ENCODE peak calls at places on chromosomes 3 and 15, in five cellular contexts. One of them, this sample, is unnamed.

GRCh38 chr3:183254816-183255730 is 2.0 kb downstream of the B3GNT5 start:
- DNase-seq in islet precursor cell: no peak
- DNase-seq in omental fat pad: no peak
- DNase-seq in NCI-H2081: peak; percentile 77
- DNase-seq in foreskin fibroblast: peak; percentile 45
- DNase-seq in this sample: no peak

GRCh38 chr3:149771652-149772271 is 19.5 kb upstream of the COMMD2 start:
- DNase-seq in foreskin fibroblast: peak; percentile 11
- DNase-seq in omental fat pad: peak; percentile 51
- DNase-seq in NCI-H2081: peak; percentile 52
- DNase-seq in islet precursor cell: peak; percentile 66
- DNase-seq in this sample: no peak

GRCh38 chr15:92616621-92617179 is 38.9 kb downstream of the FAM174B start:
- DNase-seq in foreskin fibroblast: no peak
- DNase-seq in NCI-H2081: no peak
- DNase-seq in islet precursor cell: peak; percentile 43
- DNase-seq in omental fat pad: no peak
- DNase-seq in this sample: no peak

GRCh38 chr3:80556728-80557127 is 788.9 kb upstream of the ROBO1 start:
- DNase-seq in islet precursor cell: no peak
- DNase-seq in foreskin fibroblast: no peak
- DNase-seq in omental fat pad: no peak
- DNase-seq in NCI-H2081: no peak
- DNase-seq in this sample: no peak

GRCh38 chr3:44104668-44105321 is 136.9 kb upstream of the TOPAZ1 start:
- DNase-seq in foreskin fibroblast: peak; percentile 56
- DNase-seq in NCI-H2081: no peak
- DNase-seq in omental fat pad: no peak
- DNase-seq in islet precursor cell: peak; percentile 89
- DNase-seq in this sample: no peak

GRCh38 chr3:16118396-16118795 is 56.1 kb upstream of the GALNT15 start:
- DNase-seq in islet precursor cell: no peak
- DNase-seq in foreskin fibroblast: no peak
- DNase-seq in NCI-H2081: no peak
- DNase-seq in omental fat pad: no peak
- DNase-seq in this sample: no peak

GRCh38 chr3:130276203-130276803 is 69.2 kb upstream of the COL6A5 start:
- DNase-seq in foreskin fibroblast: peak; percentile 32
- DNase-seq in NCI-H2081: peak; percentile 37
- DNase-seq in islet precursor cell: no peak
- DNase-seq in omental fat pad: no peak
- DNase-seq in this sample: peak; percentile 69

GRCh38 chr3:30289324-30289723 is 317.1 kb upstream of the TGFBR2 start:
- DNase-seq in foreskin fibroblast: no peak
- DNase-seq in NCI-H2081: no peak
- DNase-seq in omental fat pad: no peak
- DNase-seq in islet precursor cell: no peak
- DNase-seq in this sample: no peak

GRCh38 chr3:124599147-124599765 is 131.0 kb upstream of the UMPS start:
- DNase-seq in NCI-H2081: peak; percentile 72
- DNase-seq in omental fat pad: no peak
- DNase-seq in islet precursor cell: peak; percentile 25
- DNase-seq in foreskin fibroblast: no peak
- DNase-seq in this sample: no peak

GRCh38 chr3:106022913-106023312 is 154.1 kb upstream of the CBLB start:
- DNase-seq in islet precursor cell: no peak
- DNase-seq in NCI-H2081: no peak
- DNase-seq in foreskin fibroblast: no peak
- DNase-seq in omental fat pad: no peak
- DNase-seq in this sample: no peak

GRCh38 chr15:60583946-60584345 is 105.0 kb upstream of the ICE2 start:
- DNase-seq in NCI-H2081: no peak
- DNase-seq in omental fat pad: no peak
- DNase-seq in islet precursor cell: peak; percentile 59
- DNase-seq in foreskin fibroblast: no peak
- DNase-seq in this sample: no peak

GRCh38 chr3:181623924-181624694 is 87.6 kb upstream of the SOX2 start:
- DNase-seq in omental fat pad: no peak
- DNase-seq in islet precursor cell: no peak
- DNase-seq in NCI-H2081: peak; percentile 93
- DNase-seq in foreskin fibroblast: no peak
- DNase-seq in this sample: no peak

GRCh38 chr3:137946341-137946973 is 63.5 kb upstream of the CLDN18 start:
- DNase-seq in omental fat pad: no peak
- DNase-seq in islet precursor cell: peak; percentile 79
- DNase-seq in NCI-H2081: peak; percentile 85
- DNase-seq in foreskin fibroblast: peak; percentile 34
- DNase-seq in this sample: peak; percentile 51

GRCh38 chr3:10140996-10141546 is 507 bp upstream of the VHL start:
- DNase-seq in NCI-H2081: no peak
- DNase-seq in omental fat pad: no peak
- DNase-seq in islet precursor cell: no peak
- DNase-seq in foreskin fibroblast: no peak
- DNase-seq in this sample: no peak

GRCh38 chr3:16728762-16729745 is 123.8 kb upstream of the DAZL start:
- DNase-seq in omental fat pad: no peak
- DNase-seq in foreskin fibroblast: peak; percentile 71
- DNase-seq in islet precursor cell: no peak
- DNase-seq in NCI-H2081: no peak
- DNase-seq in this sample: no peak

GRCh38 chr3:9600597-9600996 is 47.0 kb upstream of the LHFPL4 start:
- DNase-seq in islet precursor cell: no peak
- DNase-seq in foreskin fibroblast: no peak
- DNase-seq in omental fat pad: no peak
- DNase-seq in NCI-H2081: no peak
- DNase-seq in this sample: no peak

GRCh38 chr3:171380711-171381435 is 79.3 kb downstream of the TNIK start:
- DNase-seq in NCI-H2081: no peak
- DNase-seq in omental fat pad: no peak
- DNase-seq in islet precursor cell: no peak
- DNase-seq in foreskin fibroblast: no peak
- DNase-seq in this sample: no peak

GRCh38 chr3:10524799-10525301 is 19.5 kb upstream of the ATP2B2 start:
- DNase-seq in islet precursor cell: peak; percentile 66
- DNase-seq in foreskin fibroblast: no peak
- DNase-seq in NCI-H2081: no peak
- DNase-seq in omental fat pad: no peak
- DNase-seq in this sample: no peak

GRCh38 chr15:48565560-48566482 is 79.7 kb downstream of the FBN1 start:
- DNase-seq in islet precursor cell: no peak
- DNase-seq in omental fat pad: no peak
- DNase-seq in NCI-H2081: no peak
- DNase-seq in foreskin fibroblast: peak; percentile 92
- DNase-seq in this sample: peak; percentile 57

GRCh38 chr3:160676547-160677303 is at the start of gene ARL14:
- DNase-seq in foreskin fibroblast: peak; percentile 49
- DNase-seq in NCI-H2081: no peak
- DNase-seq in islet precursor cell: peak; percentile 82
- DNase-seq in omental fat pad: no peak
- DNase-seq in this sample: no peak

GRCh38 chr3:24287728-24288450 is 206.8 kb downstream of the THRB start:
- DNase-seq in islet precursor cell: no peak
- DNase-seq in foreskin fibroblast: no peak
- DNase-seq in omental fat pad: no peak
- DNase-seq in NCI-H2081: no peak
- DNase-seq in this sample: no peak

GRCh38 chr3:194431553-194431952 is 32.5 kb upstream of the GP5 start:
- DNase-seq in NCI-H2081: peak; percentile 50
- DNase-seq in islet precursor cell: no peak
- DNase-seq in omental fat pad: no peak
- DNase-seq in foreskin fibroblast: no peak
- DNase-seq in this sample: no peak

GRCh38 chr3:39705351-39705900 is 104.0 kb upstream of the MYRIP start:
- DNase-seq in NCI-H2081: no peak
- DNase-seq in islet precursor cell: no peak
- DNase-seq in foreskin fibroblast: peak; percentile 10
- DNase-seq in omental fat pad: no peak
- DNase-seq in this sample: no peak

GRCh38 chr15:98518823-98519561 is 129.3 kb upstream of the IGF1R start:
- DNase-seq in foreskin fibroblast: peak; percentile 62
- DNase-seq in islet precursor cell: peak; percentile 78
- DNase-seq in omental fat pad: no peak
- DNase-seq in NCI-H2081: peak; percentile 83
- DNase-seq in this sample: peak; percentile 54

GRCh38 chr3:151383956-151384355 is 597 bp downstream of the P2RY12 start:
- DNase-seq in omental fat pad: no peak
- DNase-seq in NCI-H2081: no peak
- DNase-seq in foreskin fibroblast: no peak
- DNase-seq in islet precursor cell: no peak
- DNase-seq in this sample: peak; percentile 55

GRCh38 chr3:23751485-23751811 is 54.3 kb upstream of the UBE2E1 start:
- DNase-seq in foreskin fibroblast: no peak
- DNase-seq in omental fat pad: no peak
- DNase-seq in NCI-H2081: no peak
- DNase-seq in islet precursor cell: peak; percentile 96
- DNase-seq in this sample: no peak

GRCh38 chr15:69346112-69346511 is 47.4 kb downstream of the PAQR5 start:
- DNase-seq in omental fat pad: no peak
- DNase-seq in islet precursor cell: no peak
- DNase-seq in NCI-H2081: no peak
- DNase-seq in foreskin fibroblast: no peak
- DNase-seq in this sample: no peak

GRCh38 chr3:101203411-101203810 is 117.0 kb downstream of the IMPG2 start:
- DNase-seq in islet precursor cell: no peak
- DNase-seq in foreskin fibroblast: no peak
- DNase-seq in NCI-H2081: no peak
- DNase-seq in omental fat pad: no peak
- DNase-seq in this sample: no peak